ENCODE peak calls at places on chromosomes 12 and 14, in four cellular contexts. S, P, Q and C are unnamed samples.

GRCh38 chr14:99733551-99734405 is 49.7 kb downstream of the CYP46A1 start:
- DNase-seq in S (no peak), P (no peak), Q (peak), C (no peak)

GRCh38 chr14:33876274-33876673 is 74.6 kb downstream of the EGLN3 start:
- DNase-seq in S (no peak), P (no peak), Q (no peak), C (no peak)

GRCh38 chr12:110345963-110346362 is 57.5 kb downstream of the ANAPC7 start:
- DNase-seq in S (no peak), P (no peak), Q (no peak), C (no peak)

GRCh38 chr12:79267580-79267979 is 403.0 kb downstream of the SYT1 start:
- DNase-seq in S (no peak), P (no peak), Q (no peak), C (no peak)

GRCh38 chr12:6276936-6277615 is 33.4 kb upstream of the PLEKHG6 start:
- DNase-seq in S (no peak), P (no peak), Q (no peak), C (peak)

GRCh38 chr14:54719406-54719805 is 152.5 kb downstream of the SAMD4A start:
- DNase-seq in S (no peak), P (no peak), Q (no peak), C (no peak)

GRCh38 chr12:62006076-62006732 is 254.0 kb upstream of the USP15 start:
- DNase-seq in S (peak), P (peak), Q (no peak), C (peak)

GRCh38 chr12:97046901-97047300 is 139.8 kb downstream of the NEDD1 start:
- DNase-seq in S (no peak), P (no peak), Q (no peak), C (no peak)

GRCh38 chr14:94773017-94773681 is 3.2 kb upstream of the GSC start:
- DNase-seq in S (no peak), P (no peak), Q (no peak), C (no peak)

GRCh38 chr14:66379116-66379515 is 107.1 kb upstream of the CCDC196 start:
- DNase-seq in S (no peak), P (no peak), Q (no peak), C (peak)

GRCh38 chr12:123141615-123142517 is 9.0 kb downstream of the PITPNM2 start:
- DNase-seq in S (peak), P (no peak), Q (peak), C (peak)

GRCh38 chr14:98018626-98019025 is 1221.4 kb downstream of the VRK1 start:
- DNase-seq in S (no peak), P (no peak), Q (no peak), C (no peak)

GRCh38 chr14:54105406-54105805 is 148.8 kb upstream of the BMP4 start:
- DNase-seq in S (no peak), P (no peak), Q (no peak), C (peak)

GRCh38 chr12:67193705-67194104 is 75.5 kb upstream of the CAND1 start:
- DNase-seq in S (peak), P (no peak), Q (no peak), C (peak)

GRCh38 chr12:114480309-114481199 is 74.6 kb upstream of the TBX5 start:
- DNase-seq in S (peak), P (no peak), Q (no peak), C (no peak)

GRCh38 chr14:103021817-103022668 is 35.3 kb downstream of the CDC42BPB start:
- DNase-seq in S (peak), P (no peak), Q (no peak), C (peak)

GRCh38 chr14:37588667-37588955 is 6.4 kb downstream of the FOXA1 start:
- DNase-seq in S (no peak), P (no peak), Q (no peak), C (peak)

GRCh38 chr12:102201662-102202061 is 4.0 kb upstream of the PMCH start:
- DNase-seq in S (no peak), P (no peak), Q (no peak), C (no peak)

GRCh38 chr12:47095446-47096236 is 15.9 kb upstream of the AMIGO2 start:
- DNase-seq in S (peak), P (no peak), Q (no peak), C (peak)

GRCh38 chr14:77870646-77871045 is 70.7 kb downstream of the ADCK1 start:
- DNase-seq in S (no peak), P (no peak), Q (no peak), C (no peak)

GRCh38 chr14:54472291-54472690 is 16.5 kb downstream of the GMFB start:
- DNase-seq in S (no peak), P (no peak), Q (no peak), C (no peak)

GRCh38 chr14:76953196-76953945 is 75.1 kb downstream of the IRF2BPL start:
- DNase-seq in S (peak), P (peak), Q (no peak), C (peak)

GRCh38 chr12:107544947-107545346 is 140.7 kb upstream of the PWP1 start:
- DNase-seq in S (no peak), P (no peak), Q (no peak), C (no peak)

DNA sequence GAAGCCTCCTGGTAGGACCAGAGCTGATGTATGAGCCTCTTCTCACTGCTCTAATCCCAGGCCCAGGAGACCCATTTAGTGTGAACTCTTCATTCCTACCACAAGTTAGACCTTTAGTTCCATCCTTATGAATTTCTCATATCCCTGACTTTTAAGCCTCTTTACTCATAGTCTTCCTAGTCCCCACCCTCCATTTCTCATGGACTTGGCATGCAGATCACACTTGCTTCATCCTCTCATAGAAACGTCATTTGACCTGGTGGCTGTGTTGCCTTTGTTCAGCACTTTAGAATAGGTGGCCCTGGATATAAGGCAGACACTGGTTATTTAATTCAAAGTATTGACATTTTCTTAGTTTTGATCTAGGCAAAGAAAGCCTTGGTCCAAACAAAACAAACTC is 99.5 kb downstream of the SLC16A7 start:
- DNase-seq in S (peak), P (no peak), Q (no peak), C (peak)
- TF ChIP-seq CTCF in S (no peak), P (no peak), Q (no peak), C (no peak)

GRCh38 chr14:35406811-35407630 is 2.5 kb upstream of the NFKBIA start:
- DNase-seq in S (peak), P (peak), Q (no peak), C (peak)
- TF ChIP-seq CTCF in S (peak), P (peak), Q (peak), C (peak)

DNA sequence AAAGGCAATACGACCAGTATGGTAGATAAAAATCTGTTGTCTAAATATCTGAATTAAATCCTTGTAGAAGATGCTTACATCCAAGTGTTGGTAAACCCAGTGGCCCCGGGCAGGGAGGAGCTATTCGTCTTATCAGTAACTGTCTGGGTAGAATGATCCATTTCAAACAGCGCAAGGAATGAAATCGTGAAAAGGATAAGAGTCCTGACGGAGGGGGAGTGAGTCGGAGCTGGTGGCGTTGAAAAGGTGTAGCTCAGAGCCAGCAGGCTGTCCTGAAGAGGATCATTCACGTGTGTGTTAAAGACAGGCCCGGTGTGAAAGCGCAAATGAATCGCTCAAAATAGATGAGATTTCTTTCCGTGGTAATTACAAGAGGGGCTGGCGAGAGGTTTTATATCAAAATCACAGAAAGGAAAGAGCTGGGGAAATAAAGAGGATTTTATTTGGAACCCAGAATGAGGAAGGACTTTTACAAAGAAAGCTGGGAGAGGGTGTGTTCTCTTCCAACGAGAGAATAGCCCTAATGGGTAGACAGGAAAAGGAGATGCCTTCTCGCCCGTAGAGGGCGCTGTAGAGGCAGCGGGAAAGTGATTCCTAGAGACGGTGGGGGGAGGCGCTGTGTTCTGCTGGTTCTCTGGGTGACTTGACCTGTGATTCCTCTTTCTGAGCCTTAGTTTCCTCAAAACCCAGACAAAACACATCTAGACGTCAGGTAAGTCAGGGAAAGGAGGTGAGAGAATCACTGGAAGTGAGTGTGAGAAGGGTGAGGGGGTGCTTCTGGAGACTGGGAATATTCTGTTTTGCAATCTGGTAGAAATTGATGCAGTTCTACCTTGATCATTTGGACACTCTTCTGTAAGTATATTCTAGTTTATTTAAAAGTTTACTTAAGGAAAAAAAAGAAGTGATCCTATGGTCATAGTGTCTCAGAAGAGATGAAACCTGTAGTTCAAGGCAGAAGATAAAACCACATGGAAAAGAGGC is 39.3 kb downstream of the SRRM4 start:
- DNase-seq in S (no peak), P (no peak), Q (no peak), C (no peak)
- TF ChIP-seq CTCF in S (peak), P (no peak), Q (peak), C (no peak)

GRCh38 chr12:132194056-132194455 is 49.8 kb downstream of the NOC4L start:
- DNase-seq in S (no peak), P (no peak), Q (no peak), C (no peak)
- TF ChIP-seq CTCF in S (peak), P (no peak), Q (no peak), C (no peak)

GRCh38 chr14:64337901-64338615 is 43.9 kb upstream of the ESR2 start:
- DNase-seq in S (peak), P (peak), Q (peak), C (peak)
- TF ChIP-seq CTCF in S (no peak), P (no peak), Q (no peak), C (peak)

DNA sequence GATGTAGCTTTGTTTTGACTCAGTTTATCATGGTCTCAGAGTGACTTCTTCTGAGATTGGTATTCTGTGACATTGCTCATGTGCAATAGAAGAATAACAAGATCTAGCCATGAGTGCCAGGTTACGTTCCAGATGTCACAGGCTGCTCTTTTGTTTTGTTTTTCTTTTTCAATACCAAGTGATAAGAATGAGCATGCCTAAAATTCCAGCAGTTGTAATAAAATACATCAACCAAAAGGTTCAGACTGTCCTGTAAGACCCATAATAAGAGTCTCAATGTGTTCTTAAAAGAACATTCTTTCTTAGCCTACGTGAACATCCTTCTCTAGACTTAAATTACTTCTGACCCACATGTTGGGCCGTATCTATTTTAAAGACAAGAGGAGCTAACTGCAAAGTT is 669.2 kb downstream of the DIO2 start:
- DNase-seq in S (peak), P (no peak), Q (no peak), C (no peak)
- TF ChIP-seq CTCF in S (no peak), P (no peak), Q (no peak), C (no peak)

DNA sequence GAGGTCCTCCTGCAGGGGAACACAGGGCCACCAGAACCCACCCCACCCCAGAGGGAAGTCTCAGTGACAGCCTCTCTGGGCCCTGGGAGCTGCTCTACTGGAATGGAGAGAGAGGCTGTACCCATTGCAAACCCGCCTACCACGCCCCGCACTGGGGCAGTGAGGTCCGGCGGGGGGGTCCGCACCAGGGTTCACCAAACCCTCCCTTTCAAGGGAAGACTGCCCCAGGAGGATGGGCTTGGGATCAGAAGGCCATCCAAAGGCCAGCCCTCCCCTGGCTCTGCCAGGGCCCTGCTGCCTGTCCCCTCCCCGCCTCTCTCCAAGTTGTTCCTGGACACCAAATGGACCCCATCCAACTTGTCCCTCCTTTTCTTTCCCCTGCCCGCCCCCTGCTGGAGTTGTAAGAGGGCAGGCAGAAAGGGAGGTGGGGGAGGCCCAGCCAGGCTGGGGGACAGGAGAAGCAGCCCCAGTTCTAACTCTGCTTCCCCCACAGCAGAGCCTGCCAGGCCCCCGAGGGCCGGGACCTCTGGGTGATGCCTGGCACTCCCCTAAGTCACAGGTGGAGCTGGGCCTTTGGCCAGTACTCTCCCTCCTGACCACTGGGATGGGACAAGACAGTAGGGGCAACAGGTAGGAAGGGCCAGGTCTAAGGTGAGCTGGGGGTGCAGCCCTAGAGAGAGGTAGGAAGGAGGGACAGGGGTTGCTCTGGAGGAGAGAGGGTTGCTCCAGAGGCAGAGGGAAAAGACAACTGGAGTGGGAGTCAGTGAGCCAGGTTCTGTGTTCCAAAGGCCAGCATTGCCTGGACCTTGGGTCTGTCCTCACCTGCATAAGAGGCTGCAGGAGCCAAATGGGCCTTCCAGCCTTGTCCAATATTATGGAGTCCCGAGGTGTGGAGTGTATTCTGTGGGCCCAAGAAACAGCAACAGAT is 3.2 kb upstream of the DIO3 start:
- DNase-seq in S (peak), P (peak), Q (no peak), C (no peak)
- TF ChIP-seq CTCF in S (peak), P (no peak), Q (peak), C (no peak)

GRCh38 chr14:81170829-81171195 is 49.9 kb downstream of the GTF2A1 start:
- DNase-seq in S (no peak), P (no peak), Q (no peak), C (no peak)
- TF ChIP-seq CTCF in S (no peak), P (no peak), Q (no peak), C (no peak)